ENCODE peak calls at places on chromosome 13, in seven cellular contexts. One of them, this sample, is unnamed.

GRCh38 chr13:44734204-44734707 is 158.1 kb upstream of the TSC22D1 start:
- DNase-seq in stimulated activated CD4-positive, alpha-beta T cell treated with anti-CD3 and anti-CD28 coated beads, Interleukin-15, amount 100 ng/mL, for 1 hour: no peak
- DNase-seq in activated naive CD4-positive, alpha-beta T cell treated with anti-CD3 and anti-CD28 coated beads, Interleukin-2, amount 10 ng/mL, durations not matched to agents 7 days and 5 days: no peak
- DNase-seq in HT1080: peak; percentile 64
- DNase-seq in fibroblast of lung: peak; percentile 55
- DNase-seq in T-helper 17 cell: no peak
- DNase-seq in hepatic stellate cell: no peak
- DNase-seq in this sample: no peak

GRCh38 chr13:113179374-113180230 is 21.2 kb downstream of the PROZ start:
- DNase-seq in hepatic stellate cell: no peak
- DNase-seq in HT1080: no peak
- DNase-seq in T-helper 17 cell: no peak
- DNase-seq in activated naive CD4-positive, alpha-beta T cell treated with anti-CD3 and anti-CD28 coated beads, Interleukin-2, amount 10 ng/mL, durations not matched to agents 7 days and 5 days: no peak
- DNase-seq in stimulated activated CD4-positive, alpha-beta T cell treated with anti-CD3 and anti-CD28 coated beads, Interleukin-15, amount 100 ng/mL, for 1 hour: no peak
- DNase-seq in fibroblast of lung: peak; percentile 54
- DNase-seq in this sample: no peak

GRCh38 chr13:24627090-24627714 is 53.0 kb upstream of the ATP12A start:
- DNase-seq in activated naive CD4-positive, alpha-beta T cell treated with anti-CD3 and anti-CD28 coated beads, Interleukin-2, amount 10 ng/mL, durations not matched to agents 7 days and 5 days: no peak
- DNase-seq in T-helper 17 cell: no peak
- DNase-seq in hepatic stellate cell: no peak
- DNase-seq in fibroblast of lung: no peak
- DNase-seq in stimulated activated CD4-positive, alpha-beta T cell treated with anti-CD3 and anti-CD28 coated beads, Interleukin-15, amount 100 ng/mL, for 1 hour: no peak
- DNase-seq in HT1080: no peak
- DNase-seq in this sample: no peak

GRCh38 chr13:24251525-24251924 is 57.9 kb upstream of the C1QTNF9 start:
- DNase-seq in T-helper 17 cell: peak; percentile 74
- DNase-seq in hepatic stellate cell: no peak
- DNase-seq in activated naive CD4-positive, alpha-beta T cell treated with anti-CD3 and anti-CD28 coated beads, Interleukin-2, amount 10 ng/mL, durations not matched to agents 7 days and 5 days: peak; percentile 93
- DNase-seq in fibroblast of lung: no peak
- DNase-seq in HT1080: no peak
- DNase-seq in stimulated activated CD4-positive, alpha-beta T cell treated with anti-CD3 and anti-CD28 coated beads, Interleukin-15, amount 100 ng/mL, for 1 hour: peak; percentile 66
- DNase-seq in this sample: peak; percentile 62

GRCh38 chr13:108897955-108898354 is 268.5 kb downstream of the MYO16 start:
- DNase-seq in hepatic stellate cell: no peak
- DNase-seq in fibroblast of lung: no peak
- DNase-seq in HT1080: peak; percentile 29
- DNase-seq in T-helper 17 cell: no peak
- DNase-seq in activated naive CD4-positive, alpha-beta T cell treated with anti-CD3 and anti-CD28 coated beads, Interleukin-2, amount 10 ng/mL, durations not matched to agents 7 days and 5 days: peak; percentile 58
- DNase-seq in stimulated activated CD4-positive, alpha-beta T cell treated with anti-CD3 and anti-CD28 coated beads, Interleukin-15, amount 100 ng/mL, for 1 hour: no peak
- DNase-seq in this sample: no peak

GRCh38 chr13:72168126-72168525 is 301.1 kb upstream of the DACH1 start:
- DNase-seq in T-helper 17 cell: no peak
- DNase-seq in HT1080: no peak
- DNase-seq in stimulated activated CD4-positive, alpha-beta T cell treated with anti-CD3 and anti-CD28 coated beads, Interleukin-15, amount 100 ng/mL, for 1 hour: no peak
- DNase-seq in fibroblast of lung: no peak
- DNase-seq in hepatic stellate cell: no peak
- DNase-seq in activated naive CD4-positive, alpha-beta T cell treated with anti-CD3 and anti-CD28 coated beads, Interleukin-2, amount 10 ng/mL, durations not matched to agents 7 days and 5 days: no peak
- DNase-seq in this sample: no peak

GRCh38 chr13:100532090-100532766 is 56.4 kb downstream of the GGACT start:
- DNase-seq in activated naive CD4-positive, alpha-beta T cell treated with anti-CD3 and anti-CD28 coated beads, Interleukin-2, amount 10 ng/mL, durations not matched to agents 7 days and 5 days: no peak
- DNase-seq in hepatic stellate cell: no peak
- DNase-seq in T-helper 17 cell: no peak
- DNase-seq in stimulated activated CD4-positive, alpha-beta T cell treated with anti-CD3 and anti-CD28 coated beads, Interleukin-15, amount 100 ng/mL, for 1 hour: no peak
- DNase-seq in HT1080: no peak
- DNase-seq in fibroblast of lung: no peak
- DNase-seq in this sample: no peak

GRCh38 chr13:40666905-40667621 is 622 bp upstream of the FOXO1 start:
- DNase-seq in stimulated activated CD4-positive, alpha-beta T cell treated with anti-CD3 and anti-CD28 coated beads, Interleukin-15, amount 100 ng/mL, for 1 hour: no peak
- DNase-seq in HT1080: no peak
- DNase-seq in hepatic stellate cell: peak; percentile 28
- DNase-seq in activated naive CD4-positive, alpha-beta T cell treated with anti-CD3 and anti-CD28 coated beads, Interleukin-2, amount 10 ng/mL, durations not matched to agents 7 days and 5 days: no peak
- DNase-seq in fibroblast of lung: no peak
- DNase-seq in T-helper 17 cell: no peak
- DNase-seq in this sample: no peak

GRCh38 chr13:113224486-113224885 is 15.1 kb downstream of the CUL4A start:
- DNase-seq in activated naive CD4-positive, alpha-beta T cell treated with anti-CD3 and anti-CD28 coated beads, Interleukin-2, amount 10 ng/mL, durations not matched to agents 7 days and 5 days: no peak
- DNase-seq in T-helper 17 cell: no peak
- DNase-seq in stimulated activated CD4-positive, alpha-beta T cell treated with anti-CD3 and anti-CD28 coated beads, Interleukin-15, amount 100 ng/mL, for 1 hour: no peak
- DNase-seq in HT1080: no peak
- DNase-seq in fibroblast of lung: no peak
- DNase-seq in hepatic stellate cell: no peak
- DNase-seq in this sample: no peak

GRCh38 chr13:44188257-44188656 is 185.4 kb upstream of the SERP2 start:
- DNase-seq in hepatic stellate cell: no peak
- DNase-seq in HT1080: peak; percentile 94
- DNase-seq in fibroblast of lung: peak; percentile 36
- DNase-seq in T-helper 17 cell: no peak
- DNase-seq in stimulated activated CD4-positive, alpha-beta T cell treated with anti-CD3 and anti-CD28 coated beads, Interleukin-15, amount 100 ng/mL, for 1 hour: no peak
- DNase-seq in activated naive CD4-positive, alpha-beta T cell treated with anti-CD3 and anti-CD28 coated beads, Interleukin-2, amount 10 ng/mL, durations not matched to agents 7 days and 5 days: no peak
- DNase-seq in this sample: no peak

GRCh38 chr13:104809483-104809882 is 1726.0 kb downstream of the EFNB2 start:
- DNase-seq in hepatic stellate cell: no peak
- DNase-seq in HT1080: peak; percentile 52
- DNase-seq in fibroblast of lung: peak; percentile 52
- DNase-seq in T-helper 17 cell: no peak
- DNase-seq in activated naive CD4-positive, alpha-beta T cell treated with anti-CD3 and anti-CD28 coated beads, Interleukin-2, amount 10 ng/mL, durations not matched to agents 7 days and 5 days: no peak
- DNase-seq in stimulated activated CD4-positive, alpha-beta T cell treated with anti-CD3 and anti-CD28 coated beads, Interleukin-15, amount 100 ng/mL, for 1 hour: no peak
- DNase-seq in this sample: no peak

GRCh38 chr13:37102896-37103295 is 2.6 kb downstream of the CSNK1A1L start:
- DNase-seq in stimulated activated CD4-positive, alpha-beta T cell treated with anti-CD3 and anti-CD28 coated beads, Interleukin-15, amount 100 ng/mL, for 1 hour: no peak
- DNase-seq in HT1080: no peak
- DNase-seq in fibroblast of lung: no peak
- DNase-seq in hepatic stellate cell: no peak
- DNase-seq in activated naive CD4-positive, alpha-beta T cell treated with anti-CD3 and anti-CD28 coated beads, Interleukin-2, amount 10 ng/mL, durations not matched to agents 7 days and 5 days: no peak
- DNase-seq in T-helper 17 cell: no peak
- DNase-seq in this sample: no peak

GRCh38 chr13:97386832-97387486 is 47.0 kb upstream of the RAP2A start:
- DNase-seq in fibroblast of lung: no peak
- DNase-seq in HT1080: no peak
- DNase-seq in stimulated activated CD4-positive, alpha-beta T cell treated with anti-CD3 and anti-CD28 coated beads, Interleukin-15, amount 100 ng/mL, for 1 hour: no peak
- DNase-seq in T-helper 17 cell: no peak
- DNase-seq in hepatic stellate cell: no peak
- DNase-seq in activated naive CD4-positive, alpha-beta T cell treated with anti-CD3 and anti-CD28 coated beads, Interleukin-2, amount 10 ng/mL, durations not matched to agents 7 days and 5 days: peak; percentile 35
- DNase-seq in this sample: no peak

GRCh38 chr13:27617801-27618411 is 2.4 kb downstream of the LNX2 start:
- DNase-seq in fibroblast of lung: no peak
- DNase-seq in activated naive CD4-positive, alpha-beta T cell treated with anti-CD3 and anti-CD28 coated beads, Interleukin-2, amount 10 ng/mL, durations not matched to agents 7 days and 5 days: no peak
- DNase-seq in T-helper 17 cell: no peak
- DNase-seq in stimulated activated CD4-positive, alpha-beta T cell treated with anti-CD3 and anti-CD28 coated beads, Interleukin-15, amount 100 ng/mL, for 1 hour: no peak
- DNase-seq in HT1080: no peak
- DNase-seq in hepatic stellate cell: no peak
- DNase-seq in this sample: no peak

This sample was measured in stimulated activated CD8-positive, alpha-beta memory T cell treated with anti-CD3 and anti-CD28 coated beads, Interleukin-15, amount 100 ng/mL, for 4 hours.